ENCODE peak calls at places on chromosomes 3 and 15, in eight cellular contexts. D is CD8-positive, alpha-beta T cell; B is SK-N-SH; P is mammary epithelial cell; Z is dorsolateral prefrontal cortex; N is pancreas; M is uterus; E is fibroblast of lung. F is an unnamed sample.

GRCh38 chr15:60729850-60730458 is 251.0 kb upstream of the ICE2 start:
- DNase-seq in M (no peak), B (no peak), P (no peak), N (no peak), Z (no peak), D (no peak), E (no peak), F (no peak)

GRCh38 chr3:147410518-147411234 is 1.5 kb downstream of the ZIC1 start:
- DNase-seq in E (peak), M (no peak), B (no peak), P (no peak), D (no peak), N (peak), Z (no peak), F (no peak)

GRCh38 chr3:112132975-112133448 is at the start of gene GCSAM:
- DNase-seq in M (no peak), E (no peak), B (no peak), P (peak), Z (no peak), N (no peak), D (peak), F (peak)

GRCh38 chr3:186603159-186603558 is 9.7 kb upstream of the AHSG start:
- DNase-seq in N (no peak), P (no peak), B (no peak), M (no peak), D (no peak), E (no peak), Z (no peak), F (no peak)

GRCh38 chr15:64127521-64128275 is 23.8 kb upstream of the SNX22 start:
- DNase-seq in N (no peak), D (no peak), Z (no peak), M (no peak), B (no peak), P (no peak), E (no peak), F (no peak)

GRCh38 chr3:197196192-197196591 is 102.2 kb downstream of the DLG1 start:
- DNase-seq in Z (no peak), E (no peak), P (no peak), M (no peak), B (no peak), D (no peak), N (no peak), F (no peak)

GRCh38 chr3:160450846-160451245 is 1.3 kb upstream of the TRIM59 start:
- DNase-seq in M (no peak), D (no peak), N (no peak), E (peak), B (peak), P (no peak), Z (no peak), F (no peak)

GRCh38 chr3:133490468-133491351 is 82.8 kb upstream of the CDV3 start:
- DNase-seq in P (peak), M (no peak), N (no peak), B (no peak), Z (no peak), D (peak), E (no peak), F (peak)

GRCh38 chr15:37931321-37931720 is 3.1 kb upstream of the TMCO5A start:
- DNase-seq in M (no peak), N (no peak), B (no peak), Z (no peak), D (no peak), E (peak), P (no peak), F (no peak)

GRCh38 chr3:126971891-126972351 is 11.0 kb upstream of the PLXNA1 start:
- DNase-seq in E (peak), P (no peak), Z (no peak), D (no peak), B (peak), M (peak), N (peak), F (no peak)

GRCh38 chr3:14480207-14481017 is 59.7 kb downstream of the GRIP2 start:
- DNase-seq in D (no peak), N (no peak), E (peak), P (peak), M (peak), B (peak), Z (no peak), F (no peak)

GRCh38 chr3:143737065-143737464 is 111.2 kb downstream of the SLC9A9 start:
- DNase-seq in P (peak), B (no peak), E (no peak), Z (no peak), D (no peak), M (no peak), N (no peak), F (no peak)

GRCh38 chr3:69178838-69179739 is 56.7 kb upstream of the LMOD3 start:
- DNase-seq in B (no peak), Z (no peak), D (no peak), N (no peak), M (no peak), P (peak), E (peak), F (no peak)

GRCh38 chr15:61034793-61035710 is 194.1 kb downstream of the RORA start:
- DNase-seq in M (no peak), D (no peak), B (peak), P (no peak), N (no peak), Z (no peak), E (peak), F (no peak)

GRCh38 chr3:12479919-12480425 is 4.3 kb upstream of the TSEN2 start:
- DNase-seq in M (peak), D (no peak), N (no peak), E (peak), Z (no peak), P (peak), B (peak), F (no peak)

GRCh38 chr15:92020207-92020606 is 166.7 kb downstream of the SLCO3A1 start:
- DNase-seq in Z (no peak), P (no peak), N (no peak), E (peak), D (no peak), M (no peak), B (no peak), F (no peak)

GRCh38 chr3:25386686-25387271 is 41.3 kb upstream of the RARB start:
- DNase-seq in B (no peak), P (no peak), M (no peak), D (no peak), Z (no peak), N (no peak), E (no peak), F (no peak)

GRCh38 chr3:144774897-144775296 is 803.3 kb downstream of the DIPK2A start:
- DNase-seq in M (no peak), B (no peak), D (no peak), P (no peak), Z (no peak), N (no peak), E (no peak), F (no peak)

GRCh38 chr3:147422934-147423599 is 13.9 kb downstream of the ZIC1 start:
- DNase-seq in P (no peak), N (peak), B (peak), M (no peak), Z (no peak), E (no peak), D (no peak), F (no peak)

GRCh38 chr3:14461748-14462324 is 59.4 kb downstream of the SLC6A6 start:
- DNase-seq in P (peak), N (no peak), B (peak), Z (no peak), D (peak), M (no peak), E (peak), F (peak)

GRCh38 chr3:131261137-131261536 is 120.4 kb upstream of the NUDT16 start:
- DNase-seq in D (no peak), Z (no peak), M (no peak), N (no peak), E (no peak), P (no peak), B (no peak), F (no peak)

GRCh38 chr3:140244893-140245292 is 309.9 kb downstream of the CLSTN2 start:
- DNase-seq in D (no peak), E (peak), Z (no peak), N (no peak), B (no peak), P (no peak), M (no peak), F (no peak)

GRCh38 chr15:80695911-80696651 is 971 bp downstream of the ABHD17C start:
- DNase-seq in B (peak), N (peak), E (peak), P (peak), Z (no peak), M (peak), D (peak), F (peak)

GRCh38 chr3:150146891-150147761 is 176.4 kb upstream of the PFN2 start:
- DNase-seq in E (peak), Z (no peak), P (peak), D (no peak), N (no peak), M (no peak), B (no peak), F (no peak)

GRCh38 chr3:117054551-117054950 is 345.0 kb downstream of the TUSC7 start:
- DNase-seq in D (no peak), E (no peak), B (no peak), M (no peak), Z (no peak), P (no peak), N (no peak), F (no peak)

GRCh38 chr15:31955734-31956133 is 74.6 kb upstream of the CHRNA7 start:
- DNase-seq in M (no peak), B (no peak), E (no peak), Z (no peak), D (no peak), N (no peak), P (no peak), F (no peak)

GRCh38 chr3:46908294-46908985 is 30.9 kb downstream of the PTH1R start:
- DNase-seq in N (peak), D (no peak), P (no peak), M (no peak), B (no peak), Z (no peak), E (peak), F (no peak)

GRCh38 chr15:32993285-32993684 is 201.2 kb downstream of the FMN1 start:
- DNase-seq in P (no peak), Z (no peak), E (no peak), N (no peak), D (no peak), M (no peak), B (peak), F (no peak)
- TF ChIP-seq CTCF in P (peak), Z (peak), E (peak), N (no peak), D (no peak), M (peak), B (peak), F (no peak)

GRCh38 chr15:47588968-47589367 is 128.3 kb upstream of the SEMA6D start:
- DNase-seq in Z (no peak), M (no peak), P (no peak), E (no peak), B (no peak), D (no peak), N (no peak), F (no peak)

GRCh38 chr15:47586653-47587224 is 130.6 kb upstream of the SEMA6D start:
- DNase-seq in N (no peak), B (no peak), Z (no peak), M (no peak), E (no peak), P (no peak), D (no peak), F (no peak)

GRCh38 chr15:47582283-47582682 is 135.0 kb upstream of the SEMA6D start:
- DNase-seq in P (no peak), M (no peak), D (no peak), Z (no peak), N (no peak), B (no peak), E (no peak), F (no peak)

DNA sequence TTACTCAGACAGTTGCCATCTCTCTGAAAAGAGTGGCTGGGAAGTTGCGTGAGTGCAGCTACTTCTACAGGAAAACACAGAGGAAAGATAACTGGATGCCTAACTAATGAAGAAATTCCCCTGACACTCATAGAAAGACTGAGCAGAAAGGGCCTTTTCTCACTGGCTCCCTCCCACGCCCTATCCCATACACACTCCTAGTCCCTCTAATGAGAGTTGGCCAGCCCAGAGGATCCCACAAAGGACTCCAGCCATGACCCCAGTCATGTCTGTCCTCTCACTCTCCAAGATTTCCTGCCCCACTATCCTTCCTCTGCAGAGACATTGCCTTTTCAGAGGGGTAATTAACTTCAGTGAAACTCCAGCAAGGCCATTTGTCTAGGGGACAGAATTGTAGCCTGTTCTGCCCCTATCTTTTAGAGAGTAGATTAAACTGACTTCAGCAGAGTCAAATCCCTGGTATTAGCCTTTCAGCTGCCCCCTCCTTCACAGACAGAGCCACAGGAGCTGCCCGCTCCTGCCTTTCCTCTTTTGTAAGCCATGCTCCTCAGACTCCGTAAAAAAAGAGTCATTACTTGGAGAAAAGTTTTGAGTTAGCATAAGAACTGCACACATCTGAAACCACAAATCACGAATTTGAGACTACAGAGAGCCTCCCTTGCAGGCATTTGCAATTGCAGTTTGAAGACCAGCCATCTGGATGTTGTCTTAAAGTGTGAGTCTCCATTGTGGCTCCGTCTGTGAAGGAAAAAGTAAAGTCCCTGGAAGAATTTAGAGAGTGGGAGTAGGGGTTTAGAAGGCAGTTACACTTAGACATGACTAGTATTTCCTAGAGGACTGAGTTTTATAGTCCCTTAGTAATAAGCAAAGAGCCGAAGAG is 129.1 kb upstream of the SEMA6D start:
- DNase-seq in M (no peak), Z (no peak), N (no peak), B (no peak), D (no peak), P (no peak), E (peak), F (no peak)
- H3K27ac ChIP-seq in M (no peak), Z (no peak), N (no peak), B (no peak), D (no peak), P (no peak), E (no peak), F (no peak)

DNA sequence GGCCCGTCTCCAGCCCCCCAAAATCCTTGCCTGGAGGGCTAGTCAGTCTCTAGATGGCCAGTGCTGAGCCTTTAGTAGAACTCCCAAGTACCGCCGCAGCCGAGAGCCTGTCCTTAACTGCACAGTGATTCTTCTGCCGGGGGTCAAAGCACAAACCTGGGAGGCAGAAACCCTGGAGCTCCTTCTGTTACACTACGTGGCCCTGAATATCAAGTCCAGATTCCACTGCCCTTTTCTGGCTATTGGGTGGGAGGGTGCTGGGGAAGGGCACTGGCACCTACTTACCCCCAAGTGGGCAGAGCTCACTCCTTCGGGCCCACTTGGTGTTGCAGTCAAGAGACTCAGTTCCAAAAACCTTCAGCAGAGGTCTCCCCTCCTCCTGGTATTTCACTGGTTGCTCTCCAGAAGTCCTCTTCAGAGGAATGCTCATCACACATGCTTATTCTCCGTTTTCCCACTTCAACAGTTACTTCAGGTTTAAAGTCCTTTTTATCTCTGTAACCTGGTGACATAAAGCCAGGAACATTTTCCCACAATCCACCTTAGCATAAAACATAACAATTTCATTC is 10.8 kb downstream of the PDHB start:
- DNase-seq in E (peak), N (no peak), P (no peak), M (no peak), B (no peak), Z (no peak), D (no peak), F (no peak)
- TF ChIP-seq CTCF in E (peak), N (no peak), P (peak), M (peak), B (no peak), Z (peak), D (no peak), F (no peak)

DNA sequence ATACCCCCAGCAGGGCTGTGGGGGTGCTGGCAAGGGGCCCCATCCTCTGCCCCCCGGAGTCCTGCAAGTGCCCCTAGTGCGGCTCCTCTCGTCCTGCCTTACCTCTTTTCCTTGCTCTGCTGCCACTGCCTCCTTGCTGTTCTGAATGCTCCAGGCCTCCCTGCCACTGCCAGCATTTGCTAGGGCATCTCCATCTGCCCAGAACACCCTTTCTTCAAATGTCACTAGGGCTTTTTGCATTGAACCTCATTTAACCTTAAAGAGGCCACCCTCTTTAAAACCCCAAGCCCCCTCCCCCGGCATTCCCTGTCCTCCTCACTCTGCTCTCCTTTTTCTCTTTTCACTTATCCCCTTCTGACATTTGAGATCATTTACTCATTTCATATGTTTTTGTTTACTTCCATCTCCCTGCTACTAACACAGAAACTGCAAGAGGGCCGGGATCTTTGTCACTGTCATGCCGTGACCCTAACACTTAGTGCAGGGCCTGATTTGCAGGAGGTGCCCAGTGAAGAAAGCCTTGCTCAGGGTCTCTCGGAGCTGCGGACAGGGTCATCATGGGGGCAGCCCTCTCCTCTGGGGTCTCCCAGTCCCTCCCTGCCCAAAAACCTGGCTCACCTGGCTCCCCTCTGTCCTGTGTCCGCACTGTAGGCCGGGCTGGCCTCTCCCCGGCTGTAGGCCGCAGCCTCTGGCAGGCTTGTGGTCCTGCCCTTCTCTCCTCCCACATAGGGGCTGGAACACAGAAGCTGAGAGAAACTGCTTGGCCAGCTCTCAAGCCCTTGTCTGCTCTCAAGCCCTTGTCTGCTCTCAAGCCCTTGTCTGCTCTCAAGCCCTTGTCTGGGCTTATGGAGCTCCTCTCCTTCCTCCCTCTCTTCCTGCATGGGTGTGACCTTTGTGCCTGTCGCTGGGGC is at the start of gene ACOX2:
- DNase-seq in P (no peak), M (peak), N (no peak), E (peak), B (no peak), Z (no peak), D (no peak), F (no peak)
- H3K27ac ChIP-seq in P (no peak), M (peak), N (peak), E (no peak), B (no peak), Z (no peak), D (no peak), F (no peak)

GRCh38 chr3:124516333-124516732 is 213.9 kb upstream of the UMPS start:
- DNase-seq in M (no peak), P (no peak), D (no peak), E (no peak), Z (no peak), N (no peak), B (no peak), F (no peak)
- TF ChIP-seq CTCF in M (no peak), P (no peak), D (no peak), E (no peak), Z (no peak), N (no peak), B (no peak), F (no peak)

F was measured in CD4-positive, alpha-beta T cell.